ENCODE peak calls at places on chromosomes 6 and 20, in five cellular contexts. One of them, this sample, is unnamed.

GRCh38 chr6:118735320-118735719 is 83.9 kb upstream of the CEP85L start:
- DNase-seq in SK-MEL-5: peak
- DNase-seq in breast epithelium: no peak
- DNase-seq in fibroblast of lung: no peak
- DNase-seq in NCI-H146: no peak
- DNase-seq in this sample: no peak

GRCh38 chr20:50234288-50234687 is 43.7 kb downstream of the CEBPB start:
- DNase-seq in SK-MEL-5: no peak
- DNase-seq in breast epithelium: no peak
- DNase-seq in fibroblast of lung: no peak
- DNase-seq in NCI-H146: no peak
- DNase-seq in this sample: no peak

GRCh38 chr6:70103798-70104197 is 199.1 kb downstream of the COL9A1 start:
- DNase-seq in SK-MEL-5: peak
- DNase-seq in breast epithelium: no peak
- DNase-seq in fibroblast of lung: no peak
- DNase-seq in NCI-H146: no peak
- DNase-seq in this sample: no peak

GRCh38 chr20:48490976-48491657 is 336.7 kb downstream of the PREX1 start:
- DNase-seq in SK-MEL-5: no peak
- DNase-seq in breast epithelium: no peak
- DNase-seq in fibroblast of lung: no peak
- DNase-seq in NCI-H146: no peak
- DNase-seq in this sample: no peak

GRCh38 chr6:63883597-63883996 is 248.0 kb downstream of the PHF3 start:
- DNase-seq in SK-MEL-5: no peak
- DNase-seq in breast epithelium: no peak
- DNase-seq in fibroblast of lung: no peak
- DNase-seq in NCI-H146: no peak
- DNase-seq in this sample: no peak

GRCh38 chr20:49620364-49621240 is 52.7 kb upstream of the PTGIS start:
- DNase-seq in SK-MEL-5: no peak
- DNase-seq in breast epithelium: no peak
- DNase-seq in fibroblast of lung: no peak
- DNase-seq in NCI-H146: no peak
- DNase-seq in this sample: no peak

GRCh38 chr6:155946860-155947259 is 491.2 kb upstream of the NOX3 start:
- DNase-seq in SK-MEL-5: no peak
- DNase-seq in breast epithelium: no peak
- DNase-seq in fibroblast of lung: no peak
- DNase-seq in NCI-H146: no peak
- DNase-seq in this sample: no peak

GRCh38 chr20:53413188-53413631 is 180.4 kb downstream of the ZNF217 start:
- DNase-seq in SK-MEL-5: peak
- DNase-seq in breast epithelium: no peak
- DNase-seq in fibroblast of lung: no peak
- DNase-seq in NCI-H146: peak
- DNase-seq in this sample: no peak

GRCh38 chr6:131660195-131660594 is 23.1 kb downstream of the ENPP3 start:
- DNase-seq in SK-MEL-5: no peak
- DNase-seq in breast epithelium: no peak
- DNase-seq in fibroblast of lung: peak
- DNase-seq in NCI-H146: peak
- DNase-seq in this sample: no peak

GRCh38 chr6:112284603-112285002 is 30.2 kb upstream of the LAMA4 start:
- DNase-seq in SK-MEL-5: no peak
- DNase-seq in breast epithelium: no peak
- DNase-seq in fibroblast of lung: no peak
- DNase-seq in NCI-H146: no peak
- DNase-seq in this sample: no peak

GRCh38 chr20:47319517-47320252 is 36.8 kb downstream of the ZMYND8 start:
- DNase-seq in SK-MEL-5: peak
- DNase-seq in breast epithelium: peak
- DNase-seq in fibroblast of lung: peak
- DNase-seq in NCI-H146: no peak
- DNase-seq in this sample: peak

GRCh38 chr6:162622572-162622971 is 105.0 kb downstream of the PRKN start:
- DNase-seq in SK-MEL-5: no peak
- DNase-seq in breast epithelium: no peak
- DNase-seq in fibroblast of lung: no peak
- DNase-seq in NCI-H146: no peak
- DNase-seq in this sample: no peak

GRCh38 chr20:3313681-3314080 is 74.7 kb upstream of the SLC4A11 start:
- DNase-seq in SK-MEL-5: no peak
- DNase-seq in breast epithelium: no peak
- DNase-seq in fibroblast of lung: no peak
- DNase-seq in NCI-H146: no peak
- DNase-seq in this sample: no peak

GRCh38 chr20:407953-408842 is at the start of gene RBCK1:
- DNase-seq in SK-MEL-5: peak
- DNase-seq in breast epithelium: peak
- DNase-seq in fibroblast of lung: peak
- DNase-seq in NCI-H146: peak
- DNase-seq in this sample: peak

GRCh38 chr6:45109551-45109950 is 218.6 kb upstream of the RUNX2 start:
- DNase-seq in SK-MEL-5: no peak
- DNase-seq in breast epithelium: no peak
- DNase-seq in fibroblast of lung: no peak
- DNase-seq in NCI-H146: no peak
- DNase-seq in this sample: no peak

GRCh38 chr20:46809961-46810360 is 84.7 kb upstream of the EYA2 start:
- DNase-seq in SK-MEL-5: no peak
- DNase-seq in breast epithelium: no peak
- DNase-seq in fibroblast of lung: no peak
- DNase-seq in NCI-H146: no peak
- DNase-seq in this sample: no peak

This sample was measured in COLO829.